ENCODE peak calls at places on chromosomes 4 and X, in six cellular contexts. S is NB4, B is C1 segment of cervical spinal cord, U is Kasumi-1, N is breast epithelium, Q is posterior vena cava. G is an unnamed sample.

GRCh38 chr4:85807247-85807915 is 332.4 kb downstream of the ARHGAP24 start:
- DNase-seq in B (no peak), U (no peak), S (no peak), N (no peak), Q (no peak), G (no peak)

GRCh38 chrX:139762400-139763183 is 54.6 kb upstream of the MCF2 start:
- DNase-seq in N (no peak), U (no peak), B (no peak), S (no peak), Q (no peak), G (no peak)

GRCh38 chrX:66833426-66833825 is 194.5 kb upstream of the EDA2R start:
- DNase-seq in U (no peak), N (no peak), S (no peak), B (no peak), Q (no peak), G (no peak)

GRCh38 chr4:151045907-151046306 is 30.8 kb upstream of the LRBA start:
- DNase-seq in S (peak), N (no peak), U (peak), Q (no peak), B (no peak), G (no peak)

GRCh38 chr4:169952236-169953088 is 73.7 kb downstream of the MFAP3L start:
- DNase-seq in Q (no peak), S (peak), N (no peak), B (no peak), U (peak), G (peak)

GRCh38 chrX:138874271-138874670 is 162.8 kb upstream of the FGF13 start:
- DNase-seq in U (no peak), Q (no peak), B (no peak), N (no peak), S (no peak), G (no peak)

GRCh38 chr4:183634086-183634485 is 24.9 kb downstream of the RWDD4 start:
- DNase-seq in U (no peak), N (no peak), S (no peak), B (no peak), Q (no peak), G (no peak)

GRCh38 chr4:158146736-158147135 is 26.1 kb downstream of the GASK1B start:
- DNase-seq in Q (no peak), S (no peak), B (no peak), N (no peak), U (no peak), G (no peak)

GRCh38 chrX:103329991-103330390 is at the start of gene TCEAL7:
- DNase-seq in N (no peak), U (no peak), B (peak), S (no peak), Q (no peak), G (no peak)

GRCh38 chr4:73396304-73396703 is 7.8 kb upstream of the ALB start:
- DNase-seq in B (no peak), U (no peak), Q (no peak), N (no peak), S (no peak), G (no peak)

GRCh38 chrX:15525664-15526416 is 25.2 kb downstream of the BMX start:
- DNase-seq in U (no peak), B (no peak), S (no peak), N (no peak), Q (no peak), G (no peak)

GRCh38 chr4:168713193-168713592 is 216.3 kb downstream of the PALLD start:
- DNase-seq in B (no peak), S (no peak), U (no peak), N (no peak), Q (no peak), G (no peak)

GRCh38 chr4:151860561-151861093 is 99.8 kb upstream of the GATB start:
- DNase-seq in N (no peak), B (no peak), Q (no peak), U (no peak), S (no peak), G (no peak)

GRCh38 chr4:55023030-55023429 is 102.4 kb downstream of the KDR start:
- DNase-seq in Q (no peak), U (no peak), S (no peak), N (no peak), B (no peak), G (no peak)

GRCh38 chrX:112826020-112826419 is 14.6 kb downstream of the AMOT start:
- DNase-seq in Q (no peak), B (no peak), S (no peak), N (no peak), U (no peak), G (no peak)

GRCh38 chr4:4289930-4290850 is at the start of the genes LYAR and ZBTB49:
- DNase-seq in N (peak), U (peak), Q (peak), S (peak), B (peak), G (peak)

GRCh38 chr4:183356931-183357675 is 34.9 kb upstream of the CLDN24 start:
- DNase-seq in S (no peak), Q (peak), B (no peak), N (no peak), U (no peak), G (no peak)

GRCh38 chr4:120850048-120850599 is 72.4 kb downstream of the PRDM5 start:
- DNase-seq in U (no peak), Q (no peak), N (no peak), B (no peak), S (no peak), G (no peak)

GRCh38 chr4:182113774-182114173 is 129.4 kb upstream of the TENM3 start:
- DNase-seq in Q (no peak), N (no peak), B (no peak), S (no peak), U (no peak), G (no peak)

GRCh38 chr4:139735381-139736256 is 70.0 kb downstream of the MGST2 start:
- DNase-seq in Q (peak), S (no peak), B (peak), N (no peak), U (no peak), G (no peak)

GRCh38 chr4:156725257-156725656 is 246.3 kb downstream of the PDGFC start:
- DNase-seq in B (peak), Q (peak), S (no peak), N (no peak), U (no peak), G (no peak)

GRCh38 chrX:74523870-74524735 is 90.3 kb downstream of the RLIM start:
- DNase-seq in U (no peak), Q (no peak), N (no peak), B (no peak), S (no peak), G (no peak)

GRCh38 chr4:185359767-185360446 is 35.8 kb downstream of the LRP2BP start:
- DNase-seq in S (no peak), U (no peak), B (no peak), N (no peak), Q (no peak), G (no peak)

GRCh38 chr4:115152081-115152480 is 38.7 kb upstream of the NDST4 start:
- DNase-seq in N (no peak), S (no peak), Q (no peak), U (no peak), B (no peak), G (no peak)

GRCh38 chr4:37388672-37389368 is 144.3 kb downstream of the NWD2 start:
- DNase-seq in S (peak), U (peak), Q (no peak), B (no peak), N (no peak), G (peak)

GRCh38 chr4:183989471-183989870 is 84.4 kb downstream of the STOX2 start:
- DNase-seq in U (peak), Q (no peak), N (no peak), S (peak), B (no peak), G (peak)

GRCh38 chr4:71254451-71255012 is 84.3 kb upstream of the SLC4A4 start:
- DNase-seq in B (no peak), S (no peak), U (no peak), N (no peak), Q (no peak), G (no peak)

GRCh38 chr4:106034205-106034604 is 138.9 kb downstream of the NPNT start:
- DNase-seq in B (no peak), S (no peak), N (no peak), Q (no peak), U (no peak), G (no peak)

GRCh38 chrX:147494365-147494764 is 417.4 kb upstream of the FMR1 start:
- DNase-seq in U (no peak), B (no peak), S (no peak), N (no peak), Q (no peak), G (no peak)

GRCh38 chrX:47146936-47147859 is 2.2 kb downstream of the RBM10 start:
- DNase-seq in Q (no peak), N (no peak), U (no peak), B (no peak), S (no peak), G (no peak)

GRCh38 chr4:88119951-88120350 is 38.5 kb downstream of the ABCG2 start:
- DNase-seq in S (no peak), Q (no peak), N (no peak), B (no peak), U (no peak), G (no peak)

GRCh38 chr4:99915449-99915848 is 21.2 kb upstream of the LAMTOR3 start:
- DNase-seq in B (no peak), Q (no peak), N (no peak), S (no peak), U (no peak), G (no peak)

GRCh38 chr4:105113800-105114199 is 32.9 kb upstream of the TET2 start:
- DNase-seq in Q (no peak), U (peak), S (peak), N (no peak), B (no peak), G (peak)

GRCh38 chr4:156805696-156806095 is 165.9 kb downstream of the PDGFC start:
- DNase-seq in Q (no peak), S (no peak), B (no peak), N (no peak), U (no peak), G (no peak)

GRCh38 chr4:128358903-128359260 is 71.3 kb upstream of the PGRMC2 start:
- DNase-seq in B (no peak), Q (no peak), N (no peak), U (no peak), S (no peak), G (no peak)

GRCh38 chr4:162164881-162165528 is 1.2 kb upstream of the FSTL5 start:
- DNase-seq in B (no peak), S (no peak), N (no peak), Q (no peak), U (no peak), G (no peak)

GRCh38 chr4:55330241-55330640 is 15.8 kb upstream of the SRD5A3 start:
- DNase-seq in Q (no peak), B (no peak), U (peak), S (peak), N (no peak), G (peak)

GRCh38 chr4:33649015-33649414 is 2595.3 kb downstream of the ARAP2 start:
- DNase-seq in Q (no peak), S (peak), B (no peak), U (peak), N (no peak), G (no peak)

GRCh38 chr4:17111436-17111835 is 213.0 kb upstream of the LDB2 start:
- DNase-seq in Q (no peak), B (no peak), N (no peak), U (no peak), S (no peak), G (no peak)